ENCODE peak calls at places on chromosomes 12 and 14, in seven cellular contexts. P, N, I, O, W, L and V are unnamed samples.

GRCh38 chr14:69547701-69548348 is 26.8 kb downstream of the CCDC177 start:
- DNase-seq in O (peak; percentile 22), N (no peak), W (peak; percentile 90), P (peak; percentile 66), I (peak; percentile 91), L (no peak), V (peak; percentile 96)

GRCh38 chr14:67943947-67944346 is 124.4 kb downstream of the RAD51B start:
- DNase-seq in P (peak; percentile 83), O (peak; percentile 88), N (peak; percentile 87), W (peak; percentile 58), I (peak; percentile 60), L (peak; percentile 61), V (peak; percentile 87)

GRCh38 chr12:20624718-20625117 is 70.4 kb upstream of the SLCO1C1 start:
- DNase-seq in I (no peak), P (peak; percentile 18), N (peak; percentile 30), W (peak; percentile 67), L (no peak), O (peak; percentile 65), V (peak; percentile 82)

GRCh38 chr12:61251076-61251475 is 1009.1 kb upstream of the USP15 start:
- DNase-seq in O (no peak), P (no peak), N (no peak), W (no peak), L (no peak), I (no peak), V (no peak)

GRCh38 chr14:68359862-68360552 is 432.9 kb downstream of the ZFP36L1 start:
- DNase-seq in P (no peak), L (no peak), I (no peak), W (no peak), N (no peak), O (no peak), V (peak; percentile 62)

GRCh38 chr14:103816991-103817390 is 30.4 kb downstream of the PPP1R13B start:
- DNase-seq in I (no peak), P (no peak), O (no peak), N (no peak), L (no peak), W (no peak), V (no peak)

GRCh38 chr14:69719501-69719951 is 47.4 kb upstream of the SRSF5 start:
- DNase-seq in P (no peak), I (no peak), W (peak; percentile 40), O (peak; percentile 95), N (peak; percentile 98), L (peak; percentile 43), V (no peak)

GRCh38 chr12:124727922-124728321 is 135.7 kb downstream of the SCARB1 start:
- DNase-seq in I (no peak), N (no peak), W (no peak), P (no peak), L (no peak), O (no peak), V (no peak)

GRCh38 chr14:87005336-87005735 is 987.6 kb downstream of the GALC start:
- DNase-seq in I (no peak), O (no peak), P (no peak), L (no peak), N (peak; percentile 26), W (no peak), V (no peak)

GRCh38 chr14:59303216-59303615 is 114.7 kb downstream of the DAAM1 start:
- DNase-seq in W (no peak), N (no peak), I (no peak), P (no peak), O (no peak), L (no peak), V (peak; percentile 27)

GRCh38 chr14:66649515-66649914 is 141.6 kb downstream of the GPHN start:
- DNase-seq in N (no peak), P (no peak), I (no peak), W (no peak), L (no peak), O (no peak), V (no peak)

GRCh38 chr14:74486164-74486563 is 6.9 kb downstream of the NPC2 start:
- DNase-seq in P (no peak), N (no peak), O (no peak), W (no peak), L (no peak), I (no peak), V (no peak)

GRCh38 chr14:58746261-58746660 is 108.5 kb downstream of the DACT1 start:
- DNase-seq in O (peak; percentile 69), P (no peak), I (no peak), N (peak; percentile 92), L (peak; percentile 29), W (no peak), V (no peak)

GRCh38 chr12:64997858-64998257 is 123.2 kb downstream of the WIF1 start:
- DNase-seq in I (no peak), L (no peak), N (no peak), P (no peak), W (no peak), O (no peak), V (no peak)

GRCh38 chr12:64998327-64999156 is 122.6 kb downstream of the WIF1 start:
- DNase-seq in O (no peak), P (no peak), L (no peak), I (no peak), N (no peak), W (no peak), V (no peak)

GRCh38 chr12:64995831-64996230 is 125.3 kb downstream of the WIF1 start:
- DNase-seq in W (no peak), L (no peak), I (no peak), P (no peak), N (no peak), O (no peak), V (no peak)

GRCh38 chr12:65004270-65004669 is 116.8 kb downstream of the WIF1 start:
- DNase-seq in I (no peak), N (no peak), L (no peak), P (no peak), O (no peak), W (no peak), V (no peak)

DNA sequence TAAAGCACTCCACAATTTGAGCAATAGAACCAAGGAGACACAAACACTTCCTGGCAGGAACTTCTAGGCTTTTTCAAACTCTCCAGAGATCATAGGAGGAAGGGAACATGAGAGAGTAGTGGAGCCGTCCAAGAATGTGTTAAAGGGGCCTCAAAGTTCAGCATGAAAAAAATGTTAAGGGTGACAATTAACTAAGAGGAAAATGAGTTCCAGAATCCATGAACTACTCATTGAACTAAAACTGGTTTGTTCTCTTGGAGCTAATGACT is 122.0 kb downstream of the WIF1 start:
- DNase-seq in W (no peak), P (no peak), L (no peak), N (no peak), I (no peak), O (no peak), V (no peak)
- H2AK5ac ChIP-seq in W (no peak overlapping the region), P (no peak overlapping the region), L (no peak overlapping the region), N (no peak overlapping the region), I (no peak overlapping the region), O (no peak overlapping the region), V (no peak overlapping the region)

GRCh38 chr12:6435941-6436715 is 8.6 kb upstream of the CD27 start:
- DNase-seq in O (no peak), L (no peak), I (no peak), N (no peak), P (no peak), W (no peak), V (no peak)

GRCh38 chr12:6432991-6433390 is 11.8 kb upstream of the CD27 start:
- DNase-seq in L (no peak), N (no peak), I (no peak), W (no peak), P (no peak), O (no peak), V (no peak)

GRCh38 chr12:6438345-6438744 is 6.4 kb upstream of the CD27 start:
- DNase-seq in O (no peak), L (no peak), N (no peak), I (no peak), W (no peak), P (no peak), V (no peak)

GRCh38 chr12:6434205-6435180 is 10.3 kb upstream of the CD27 start:
- DNase-seq in I (no peak), L (no peak), P (no peak), N (no peak), W (no peak), O (no peak), V (no peak)

DNA sequence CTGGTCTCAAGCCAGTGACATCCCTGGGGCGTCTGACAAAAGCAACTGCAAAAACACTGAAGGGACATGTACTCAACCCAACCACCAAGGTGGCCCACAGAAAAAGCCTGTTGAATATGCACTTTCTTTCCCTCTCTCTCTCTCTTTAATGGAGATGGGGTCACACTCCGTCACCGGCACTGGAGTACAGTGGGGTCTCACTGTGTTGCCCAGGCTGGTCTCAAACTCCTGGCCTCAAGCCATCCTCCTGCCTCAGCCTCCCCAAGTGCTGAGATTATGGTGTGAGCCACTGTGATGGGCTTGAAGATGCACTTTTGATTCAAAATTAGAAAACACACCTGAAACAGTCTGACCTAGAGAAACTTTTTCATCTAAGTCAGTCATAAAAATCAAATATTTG is 7.2 kb upstream of the CD27 start:
- DNase-seq in W (no peak), I (no peak), P (no peak), L (no peak), N (no peak), O (no peak), V (no peak)
- H2AK5ac ChIP-seq in W (no peak overlapping the region), I (no peak overlapping the region), P (no peak overlapping the region), L (no peak overlapping the region), N (no peak overlapping the region), O (no peak overlapping the region), V (no peak overlapping the region)

GRCh38 chr12:114799574-114800487 is 115.9 kb upstream of the TBX3 start:
- DNase-seq in W (peak; percentile 64), N (peak; percentile 41), P (peak; percentile 29), L (peak; percentile 97), O (peak; percentile 51), I (no peak), V (no peak)
- H2AK5ac ChIP-seq in W (no peak overlapping the region), N (peak overlapping the region; percentile 78), P (no peak overlapping the region), L (no peak overlapping the region), O (no peak overlapping the region), I (no peak overlapping the region), V (no peak overlapping the region)

DNA sequence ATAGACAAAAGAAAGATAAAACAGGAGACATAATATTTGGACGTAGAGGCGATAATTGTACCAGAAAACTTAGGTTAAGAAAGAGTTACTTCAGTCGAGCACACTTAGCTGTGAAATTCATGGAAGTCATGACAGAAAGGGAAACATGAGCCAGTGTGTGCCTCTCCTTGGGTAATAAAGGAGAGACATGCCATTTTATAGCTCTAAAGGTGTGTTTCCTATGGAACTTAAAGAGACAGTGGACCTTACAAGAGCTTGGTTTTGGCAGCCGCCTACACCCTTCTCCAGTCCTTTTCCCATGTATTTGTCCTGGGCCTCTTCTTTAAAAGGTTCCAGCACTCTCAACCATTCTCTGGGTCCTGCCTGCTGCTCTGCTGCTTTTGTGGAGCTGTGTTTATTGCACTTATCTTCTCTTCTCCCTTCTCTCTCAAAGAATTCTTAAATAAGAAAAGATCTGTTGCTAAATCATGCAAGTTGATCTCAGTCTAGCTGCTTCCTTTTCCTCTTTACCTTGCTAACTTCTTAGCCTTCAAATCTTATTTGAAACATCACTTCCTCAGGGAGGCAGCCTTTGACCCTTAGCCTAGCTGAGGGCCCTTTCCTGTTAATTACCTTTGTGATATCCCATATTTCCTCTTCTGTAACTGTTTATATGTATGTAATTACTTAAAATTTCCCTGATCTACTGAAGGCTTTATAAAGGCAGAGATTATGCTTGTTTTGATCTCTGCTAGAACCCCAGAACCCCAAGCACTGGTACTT is 81.8 kb upstream of the EVL start:
- DNase-seq in W (no peak), O (no peak), I (no peak), L (no peak), P (no peak), N (no peak), V (no peak)
- H2AK5ac ChIP-seq in W (no peak overlapping the region), O (no peak overlapping the region), I (no peak overlapping the region), L (no peak overlapping the region), P (no peak overlapping the region), N (no peak overlapping the region), V (no peak overlapping the region)